ENCODE peak calls at places on chromosomes 3 and 15, in seven cellular contexts. E, I, F, K, X, M and Z are unnamed samples.

GRCh38 chr3:50008931-50009330 is 69.0 kb downstream of the RBM6 start:
- DNase-seq in K (no peak), X (no peak), E (peak), F (no peak), I (peak), M (no peak), Z (peak)

GRCh38 chr3:11220230-11220629 is 52.0 kb upstream of the ATG7 start:
- DNase-seq in K (no peak), F (no peak), E (no peak), M (no peak), I (no peak), X (no peak), Z (no peak)

GRCh38 chr15:91271565-91272153 is 171.6 kb downstream of the SV2B start:
- DNase-seq in M (peak), E (peak), K (peak), X (peak), F (no peak), I (peak), Z (no peak)

GRCh38 chr3:196609815-196610515 is 29.5 kb upstream of the NRROS start:
- DNase-seq in E (no peak), K (no peak), X (no peak), I (no peak), F (no peak), M (no peak), Z (no peak)

GRCh38 chr15:70033529-70034140 is 64.1 kb downstream of the TLE3 start:
- DNase-seq in K (no peak), F (no peak), I (no peak), X (no peak), M (no peak), E (peak), Z (no peak)

GRCh38 chr15:70258369-70259029 is 160.8 kb upstream of the TLE3 start:
- DNase-seq in E (no peak), F (no peak), X (no peak), I (no peak), K (peak), M (no peak), Z (no peak)

GRCh38 chr15:101522091-101522490 is 32.6 kb upstream of the PCSK6 start:
- DNase-seq in M (no peak), I (no peak), K (peak), E (no peak), F (no peak), X (no peak), Z (no peak)

GRCh38 chr3:16849240-16849639 is 35.5 kb upstream of the PLCL2 start:
- DNase-seq in M (peak), F (no peak), E (peak), X (no peak), K (peak), I (no peak), Z (no peak)

GRCh38 chr3:42690191-42690590 is 4.9 kb downstream of the KLHL40 start:
- DNase-seq in E (no peak), M (no peak), I (no peak), F (no peak), X (no peak), K (no peak), Z (no peak)

GRCh38 chr3:100641471-100642032 is 32.2 kb downstream of the ADGRG7 start:
- DNase-seq in I (no peak), E (no peak), M (no peak), F (no peak), X (no peak), K (no peak), Z (no peak)

GRCh38 chr3:13353936-13354542 is 66.1 kb downstream of the NUP210 start:
- DNase-seq in K (no peak), E (peak), X (no peak), F (no peak), I (peak), M (no peak), Z (peak)

GRCh38 chr15:63348392-63348791 is 33.3 kb downstream of the CA12 start:
- DNase-seq in I (peak), E (peak), X (peak), F (no peak), K (peak), M (peak), Z (peak)

GRCh38 chr15:101326462-101327146 is 31.6 kb upstream of the SNRPA1 start:
- DNase-seq in E (no peak), K (no peak), X (no peak), M (no peak), I (no peak), F (no peak), Z (no peak)

GRCh38 chr15:42152196-42152920 is 4.1 kb downstream of the PLA2G4F start:
- DNase-seq in I (no peak), X (no peak), M (peak), K (peak), F (no peak), E (no peak), Z (no peak)

GRCh38 chr3:23859012-23859743 is 53.4 kb downstream of the UBE2E1 start:
- DNase-seq in X (no peak), K (no peak), I (no peak), F (no peak), E (peak), M (peak), Z (peak)

GRCh38 chr3:149374391-149374790 is 3.1 kb downstream of the TM4SF1 start:
- DNase-seq in E (no peak), F (no peak), X (no peak), M (no peak), K (no peak), I (no peak), Z (no peak)

GRCh38 chr3:65497846-65498245 is 540.9 kb downstream of the MAGI1 start:
- DNase-seq in M (no peak), X (no peak), I (no peak), E (no peak), K (no peak), F (no peak), Z (no peak)

GRCh38 chr3:87313641-87314040 is 37.3 kb upstream of the POU1F1 start:
- DNase-seq in F (no peak), M (no peak), I (no peak), E (no peak), X (no peak), K (no peak), Z (no peak)

GRCh38 chr3:171088496-171088895 is 62.0 kb upstream of the SLC2A2 start:
- DNase-seq in X (no peak), E (peak), F (no peak), I (no peak), M (no peak), K (no peak), Z (no peak)

GRCh38 chr3:44061961-44062360 is 179.7 kb upstream of the TOPAZ1 start:
- DNase-seq in K (no peak), X (no peak), I (no peak), M (no peak), E (no peak), F (no peak), Z (no peak)

GRCh38 chr15:78077053-78077859 is at the start of gene TBC1D2B:
- DNase-seq in F (peak), K (peak), E (peak), M (no peak), X (peak), I (peak), Z (no peak)

GRCh38 chr3:69866988-69867720 is 127.9 kb downstream of the MITF start:
- DNase-seq in I (peak), X (no peak), K (no peak), M (no peak), E (peak), F (no peak), Z (no peak)

GRCh38 chr3:149021830-149022229 is 30.5 kb downstream of the GYG1 start:
- DNase-seq in I (no peak), E (no peak), M (no peak), K (no peak), X (no peak), F (no peak), Z (no peak)

GRCh38 chr15:39685999-39686613 is 96.5 kb downstream of the FSIP1 start:
- DNase-seq in F (no peak), I (peak), K (peak), E (peak), M (peak), X (no peak), Z (peak)

GRCh38 chr3:165464736-165465135 is 268.6 kb upstream of the SLITRK3 start:
- DNase-seq in F (no peak), K (no peak), I (peak), M (no peak), E (peak), X (no peak), Z (no peak)

GRCh38 chr3:72143322-72143721 is 358.4 kb upstream of the PROK2 start:
- DNase-seq in F (no peak), K (no peak), M (no peak), E (peak), X (no peak), I (no peak), Z (peak)

GRCh38 chr3:58237238-58237939 is at the start of gene ABHD6:
- DNase-seq in E (peak), K (peak), F (peak), M (peak), I (peak), X (peak), Z (peak)

GRCh38 chr15:49265911-49266310 is 95.9 kb downstream of the GALK2 start:
- DNase-seq in F (no peak), I (no peak), M (no peak), X (no peak), K (no peak), E (no peak), Z (no peak)

GRCh38 chr3:85571835-85572234 is 613.0 kb downstream of the CADM2 start:
- DNase-seq in X (no peak), F (no peak), K (no peak), E (no peak), M (no peak), I (no peak), Z (no peak)

GRCh38 chr3:188749010-188749617 is 422.7 kb upstream of the TPRG1 start:
- DNase-seq in K (peak), X (no peak), F (no peak), I (peak), E (no peak), M (no peak), Z (peak)

GRCh38 chr3:188745031-188745430 is 426.7 kb upstream of the TPRG1 start:
- DNase-seq in X (no peak), E (no peak), K (no peak), F (no peak), I (no peak), M (no peak), Z (no peak)

GRCh38 chr3:188744166-188744565 is 427.6 kb upstream of the TPRG1 start:
- DNase-seq in X (no peak), E (no peak), M (no peak), K (no peak), F (no peak), I (no peak), Z (no peak)

GRCh38 chr3:188747487-188747886 is 424.3 kb upstream of the TPRG1 start:
- DNase-seq in K (no peak), F (no peak), X (no peak), E (no peak), I (no peak), M (no peak), Z (no peak)

GRCh38 chr3:188746291-188746783 is 425.4 kb upstream of the TPRG1 start:
- DNase-seq in X (no peak), M (no peak), I (peak), K (no peak), F (no peak), E (peak), Z (no peak)
- TF ChIP-seq POLR2A in X (no peak), M (no peak), I (no peak), K (no peak), F (no peak), E (no peak), Z (no peak)

GRCh38 chr3:6518709-6519345 is 342.1 kb upstream of the GRM7 start:
- DNase-seq in E (no peak), K (no peak), X (no peak), M (no peak), I (no peak), F (no peak), Z (no peak)
- TF ChIP-seq POLR2A in E (no peak), K (no peak), X (no peak), M (no peak), I (no peak), F (no peak), Z (no peak)

DNA sequence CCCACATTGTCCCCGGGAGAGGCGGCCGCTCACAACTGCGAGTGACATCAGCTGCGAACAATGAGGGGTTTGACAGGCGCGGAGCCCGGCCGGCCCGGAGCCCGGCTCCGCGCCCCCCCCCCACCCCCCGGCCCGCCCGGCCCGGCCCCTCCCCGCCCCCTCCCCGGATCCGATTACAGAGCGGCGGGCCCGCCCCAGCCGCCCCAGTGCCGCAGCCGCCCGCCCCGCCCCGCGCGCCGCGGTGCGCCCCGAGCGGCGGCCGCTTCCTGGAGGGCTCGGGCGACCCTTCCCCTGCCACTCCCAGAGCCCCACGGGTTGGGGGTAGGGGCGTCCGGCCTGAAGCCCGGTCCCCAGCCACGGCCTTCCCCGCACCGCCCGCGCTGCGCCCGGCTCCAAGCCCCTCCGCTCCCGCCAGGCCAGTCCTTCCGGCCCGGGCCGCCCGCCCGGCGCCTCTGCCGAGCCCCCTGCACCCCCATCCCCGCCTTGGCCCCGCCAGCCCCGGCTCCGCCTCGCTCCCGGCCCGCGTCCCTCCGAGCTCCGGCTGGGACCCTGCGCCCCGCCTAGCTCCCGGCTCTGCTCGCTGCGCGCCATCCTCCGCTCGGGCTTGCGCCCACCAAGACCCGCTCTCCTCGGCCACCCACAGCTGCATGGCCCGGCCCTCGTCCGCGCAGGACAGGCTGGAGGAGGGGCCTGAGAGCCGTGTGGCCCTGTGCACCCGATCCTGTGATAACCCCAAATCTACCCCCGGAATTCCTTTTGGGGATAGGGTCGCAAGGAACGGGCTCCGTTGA is at the start of gene PCBP4:
- DNase-seq in F (no peak), X (peak), E (peak), M (peak), I (no peak), K (peak), Z (peak)
- TF ChIP-seq POLR2A in F (no peak), X (peak), E (no peak), M (no peak), I (no peak), K (no peak), Z (peak)

GRCh38 chr3:119794971-119795612 is 13.2 kb downstream of the NR1I2 start:
- DNase-seq in M (no peak), I (peak), F (no peak), X (no peak), E (no peak), K (peak), Z (peak)
- TF ChIP-seq POLR2A in M (no peak), I (peak), F (no peak), X (no peak), E (no peak), K (peak), Z (no peak)

DNA sequence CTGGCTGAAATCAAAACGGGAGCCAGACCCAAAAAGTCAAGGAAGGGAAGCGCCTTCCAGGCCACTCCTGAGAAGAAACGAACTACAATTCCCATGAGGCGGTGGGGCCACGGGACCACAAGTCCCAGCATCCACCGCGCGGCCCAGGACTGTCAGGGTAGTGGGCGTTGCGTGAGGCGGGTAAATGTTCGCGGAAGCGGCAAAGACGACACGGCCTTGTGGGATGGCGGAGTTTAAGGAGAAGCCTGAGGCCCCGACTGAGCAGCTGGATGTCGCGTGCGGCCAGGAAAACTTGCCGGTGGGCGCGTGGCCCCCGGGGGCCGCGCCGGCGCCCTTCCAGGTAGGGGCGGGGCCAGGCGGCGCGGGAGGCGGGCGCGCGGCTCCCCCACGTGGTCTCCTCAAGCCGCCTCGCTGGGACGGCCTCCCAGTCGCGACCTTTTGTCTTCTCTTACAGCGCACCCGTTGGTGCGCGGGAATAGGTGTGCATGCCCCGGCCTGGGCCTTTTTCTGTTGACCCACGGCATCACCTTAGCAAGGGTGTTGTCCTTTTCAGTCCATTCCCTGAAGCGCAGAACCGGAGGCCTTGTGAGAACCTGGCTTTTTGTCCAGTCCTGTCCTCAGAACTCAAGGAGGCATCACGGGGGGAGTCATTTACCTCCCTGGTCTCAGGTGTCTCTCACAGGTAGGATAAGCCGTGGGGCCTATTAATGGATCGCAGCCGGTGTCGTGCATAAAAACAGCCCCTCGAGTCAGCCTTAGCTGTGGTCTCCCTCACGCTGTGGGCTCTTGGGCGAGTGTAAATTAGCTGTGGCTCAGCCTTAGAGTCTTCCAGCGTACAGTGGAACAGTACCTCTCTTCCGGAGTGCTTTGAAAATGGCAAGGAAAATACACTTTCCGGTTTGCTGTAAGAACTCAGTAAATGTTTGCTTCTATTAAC is at the start of gene SETMAR:
- DNase-seq in M (peak), X (peak), K (peak), F (peak), I (peak), E (peak), Z (peak)
- TF ChIP-seq POLR2A in M (no peak), X (peak), K (peak), F (peak), I (peak), E (peak), Z (peak)

GRCh38 chr3:52506266-52506966 is 11.3 kb downstream of the STAB1 start:
- DNase-seq in X (no peak), M (no peak), E (no peak), K (no peak), F (no peak), I (no peak), Z (no peak)
- TF ChIP-seq POLR2A in X (no peak), M (no peak), E (no peak), K (no peak), F (no peak), I (no peak), Z (no peak)

GRCh38 chr3:98522538-98523281 is at the start of gene CLDND1:
- DNase-seq in E (peak), M (peak), X (peak), K (peak), F (peak), I (peak), Z (peak)
- TF ChIP-seq POLR2A in E (peak), M (no peak), X (peak), K (peak), F (peak), I (peak), Z (peak)

DNA sequence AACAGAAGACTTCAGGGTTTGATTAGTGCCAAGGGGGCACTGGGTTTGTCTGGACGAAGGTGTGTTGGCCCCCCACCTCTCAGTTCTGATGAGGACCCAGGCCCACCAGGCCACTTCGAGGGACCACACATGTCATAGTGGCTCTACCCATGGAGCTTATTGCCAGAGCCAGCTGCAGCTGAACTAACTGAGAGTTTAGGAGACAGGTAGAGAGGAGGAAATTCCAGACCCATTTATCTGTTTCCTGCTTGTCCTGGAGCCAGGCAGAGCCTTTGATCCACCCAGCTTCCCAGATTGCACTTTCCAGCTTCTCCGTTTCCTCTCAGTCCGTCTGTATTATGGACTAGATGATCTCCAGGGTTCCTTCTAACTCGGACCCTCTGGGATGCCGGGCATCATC is 20.9 kb downstream of the SLC24A1 start:
- DNase-seq in X (no peak), F (no peak), E (no peak), M (no peak), I (no peak), K (no peak), Z (no peak)
- TF ChIP-seq POLR2A in X (no peak), F (no peak), E (no peak), M (no peak), I (no peak), K (no peak), Z (no peak)

DNA sequence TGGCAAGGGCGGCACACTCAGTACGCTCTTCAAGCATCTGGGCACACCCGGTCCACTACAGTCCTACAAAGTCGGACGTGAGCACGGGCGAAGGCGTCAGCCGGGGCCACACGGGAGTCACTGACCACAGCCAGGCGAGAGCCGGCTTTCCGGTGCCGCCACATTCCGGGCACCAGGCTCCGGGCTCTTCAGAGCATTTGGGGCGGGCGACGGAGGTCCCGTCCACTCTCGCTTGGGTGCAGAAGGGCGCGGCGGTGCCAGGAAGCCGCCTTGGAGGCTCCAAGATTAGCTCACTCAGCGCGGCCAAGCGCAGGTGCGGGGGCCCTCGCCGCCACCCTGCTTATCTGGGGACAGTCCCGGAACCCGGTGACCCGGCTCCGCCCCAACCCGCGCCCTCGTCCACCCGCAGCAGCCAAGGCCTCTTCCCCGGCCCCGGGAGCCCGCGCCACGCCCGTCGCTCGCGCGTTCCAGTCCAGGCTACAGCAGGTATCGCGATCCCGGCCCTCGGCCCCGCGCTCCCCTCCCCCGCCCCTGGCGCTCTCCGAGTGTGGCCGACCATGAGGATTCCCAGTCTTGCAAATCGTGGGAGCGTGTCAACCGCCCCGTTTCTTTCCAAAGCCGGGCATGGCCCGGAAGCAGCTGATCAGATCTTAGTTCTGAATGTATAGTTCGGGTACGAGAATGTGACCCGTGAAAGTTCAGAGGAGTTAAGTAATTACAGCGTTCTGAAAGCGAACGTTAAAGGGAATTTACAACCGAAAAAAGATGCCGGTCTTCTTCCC is at the start of gene ADPRH:
- DNase-seq in E (peak), I (peak), X (peak), F (peak), K (peak), M (peak), Z (peak)
- TF ChIP-seq POLR2A in E (no peak), I (peak), X (no peak), F (peak), K (peak), M (no peak), Z (no peak)